ENCODE peak calls at places on chromosomes 12 and 14, in ten cellular contexts. E is pulmonary artery endothelial cell; H is fibroblast of the conjunctiva; U is germinal center; Q is NCI-H345; A is effector memory CD8-positive, alpha-beta T cell; G is T-cell; O is astrocyte of the hippocampus; M is fibroblast of mammary gland; R is hepatocyte. F is an unnamed sample.

GRCh38 chr12:127245437-127245836 is 1021.5 kb upstream of the TMEM132C start:
- DNase-seq in E (no peak), H (no peak), U (no peak), Q (no peak), A (no peak), G (no peak), O (peak; percentile 44), M (peak; percentile 87), R (no peak), F (no peak)

GRCh38 chr12:71581206-71581605 is 82.4 kb downstream of the ZFC3H1 start:
- DNase-seq in E (no peak), H (no peak), U (no peak), Q (no peak), A (no peak), G (no peak), O (peak; percentile 48), M (no peak), R (no peak), F (no peak)

GRCh38 chr12:116184766-116185165 is 92.7 kb downstream of the MED13L start:
- DNase-seq in E (no peak), H (no peak), U (no peak), Q (no peak), A (no peak), G (no peak), O (no peak), M (no peak), R (no peak), F (no peak)

GRCh38 chr14:58824106-58824505 is 186.3 kb downstream of the DACT1 start:
- DNase-seq in E (no peak), H (no peak), U (no peak), Q (no peak), A (no peak), G (no peak), O (no peak), M (peak; percentile 27), R (no peak), F (no peak)

GRCh38 chr12:104549820-104550480 is 93.2 kb downstream of the CHST11 start:
- DNase-seq in E (no peak), H (no peak), U (no peak), Q (no peak), A (no peak), G (no peak), O (no peak), M (peak; percentile 68), R (no peak), F (no peak)

GRCh38 chr12:98418357-98419075 is 96.9 kb upstream of the TMPO start:
- DNase-seq in E (no peak), H (peak; percentile 94), U (no peak), Q (no peak), A (no peak), G (no peak), O (peak; percentile 98), M (peak; percentile 94), R (peak; percentile 85), F (no peak)

GRCh38 chr12:95583933-95584332 is 32.7 kb upstream of the USP44 start:
- DNase-seq in E (no peak), H (no peak), U (no peak), Q (no peak), A (no peak), G (no peak), O (no peak), M (no peak), R (no peak), F (no peak)

GRCh38 chr12:70590549-70591226 is 46.5 kb downstream of the PTPRB start:
- DNase-seq in E (no peak), H (no peak), U (no peak), Q (no peak), A (no peak), G (no peak), O (no peak), M (no peak), R (no peak), F (no peak)

GRCh38 chr14:66634876-66635275 is 126.9 kb downstream of the GPHN start:
- DNase-seq in E (no peak), H (no peak), U (no peak), Q (no peak), A (no peak), G (no peak), O (no peak), M (no peak), R (no peak), F (no peak)

GRCh38 chr14:93736378-93737014 is 51.8 kb downstream of the PRIMA1 start:
- DNase-seq in E (no peak), H (no peak), U (no peak), Q (no peak), A (no peak), G (no peak), O (no peak), M (no peak), R (no peak), F (no peak)

GRCh38 chr14:89794096-89794495 is 160.4 kb downstream of the EFCAB11 start:
- DNase-seq in E (no peak), H (no peak), U (no peak), Q (no peak), A (no peak), G (no peak), O (no peak), M (no peak), R (no peak), F (no peak)

GRCh38 chr12:20631711-20632110 is 63.4 kb upstream of the SLCO1C1 start:
- DNase-seq in E (no peak), H (peak; percentile 82), U (no peak), Q (no peak), A (no peak), G (no peak), O (peak; percentile 49), M (peak; percentile 44), R (peak; percentile 34), F (no peak)

GRCh38 chr12:71754461-71755145 is at the start of gene RAB21:
- DNase-seq in E (peak; percentile 93), H (peak; percentile 92), U (peak; percentile 97), Q (peak; percentile 98), A (peak; percentile 98), G (peak; percentile 99), O (peak; percentile 99), M (peak; percentile 95), R (peak; percentile 99), F (peak; percentile 96)

GRCh38 chr12:2386566-2386965 is 333.8 kb downstream of the CACNA1C start:
- DNase-seq in E (no peak), H (no peak), U (no peak), Q (no peak), A (no peak), G (no peak), O (no peak), M (no peak), R (no peak), F (no peak)

GRCh38 chr12:69689638-69690037 is 9.5 kb downstream of the BEST3 start:
- DNase-seq in E (no peak), H (no peak), U (no peak), Q (no peak), A (no peak), G (no peak), O (no peak), M (no peak), R (no peak), F (no peak)

GRCh38 chr14:62532186-62532585 is 513.1 kb downstream of the KCNH5 start:
- DNase-seq in E (no peak), H (no peak), U (no peak), Q (no peak), A (no peak), G (no peak), O (peak; percentile 32), M (no peak), R (peak; percentile 27), F (no peak)

GRCh38 chr12:88854260-88854659 is 274.0 kb upstream of the KITLG start:
- DNase-seq in E (no peak), H (no peak), U (no peak), Q (no peak), A (no peak), G (no peak), O (peak; percentile 78), M (peak; percentile 42), R (peak; percentile 50), F (no peak)

GRCh38 chr12:109702126-109702841 is 11.3 kb upstream of the FAM222A start:
- DNase-seq in E (no peak), H (no peak), U (no peak), Q (no peak), A (no peak), G (no peak), O (no peak), M (no peak), R (no peak), F (no peak)

GRCh38 chr14:100629696-100630095 is 42.5 kb upstream of the BEGAIN start:
- DNase-seq in E (no peak), H (no peak), U (no peak), Q (no peak), A (no peak), G (no peak), O (peak; percentile 66), M (no peak), R (no peak), F (no peak)

GRCh38 chr12:68001486-68002466 is 12.5 kb downstream of the IFNG-AS1 start:
- DNase-seq in E (no peak), H (no peak), U (no peak), Q (peak; percentile 4), A (no peak), G (no peak), O (peak; percentile 7), M (peak; percentile 40), R (peak; percentile 23), F (peak; percentile 9)

GRCh38 chr12:27330846-27331245 is 1.8 kb upstream of the BMAL2 start:
- DNase-seq in E (no peak), H (no peak), U (no peak), Q (no peak), A (no peak), G (no peak), O (peak; percentile 58), M (no peak), R (no peak), F (no peak)

GRCh38 chr14:100889641-100890040 is 13.9 kb downstream of the RTL1 start:
- DNase-seq in E (no peak), H (no peak), U (no peak), Q (no peak), A (no peak), G (no peak), O (no peak), M (no peak), R (no peak), F (no peak)

GRCh38 chr12:106106892-106107291 is 31.9 kb downstream of the NUAK1 start:
- DNase-seq in E (peak; percentile 33), H (no peak), U (no peak), Q (no peak), A (no peak), G (no peak), O (peak; percentile 67), M (no peak), R (peak; percentile 57), F (no peak)

GRCh38 chr12:90098132-90098779 is 389.6 kb upstream of the ATP2B1 start:
- DNase-seq in E (no peak), H (no peak), U (no peak), Q (no peak), A (no peak), G (no peak), O (peak; percentile 47), M (no peak), R (no peak), F (no peak)

GRCh38 chr12:74906224-74906623 is 303.4 kb downstream of the KCNC2 start:
- DNase-seq in E (no peak), H (no peak), U (no peak), Q (no peak), A (no peak), G (no peak), O (no peak), M (peak; percentile 15), R (no peak), F (no peak)

GRCh38 chr14:79412822-79413221 is 798.5 kb downstream of the DIO2 start:
- DNase-seq in E (no peak), H (no peak), U (no peak), Q (no peak), A (no peak), G (no peak), O (no peak), M (no peak), R (no peak), F (no peak)

GRCh38 chr12:107079172-107080011 is 14.0 kb downstream of the CRY1 start:
- DNase-seq in E (no peak), H (no peak), U (no peak), Q (no peak), A (no peak), G (no peak), O (peak; percentile 42), M (peak; percentile 64), R (peak; percentile 34), F (no peak)

GRCh38 chr12:19153396-19153795 is 23.9 kb downstream of the PLEKHA5 start:
- DNase-seq in E (no peak), H (no peak), U (no peak), Q (no peak), A (no peak), G (no peak), O (no peak), M (no peak), R (no peak), F (no peak)

F was measured in NCI-H2107.